ENCODE peak calls at places on chromosome 13, in ten cellular contexts. One of them, this sample, is unnamed.

GRCh38 chr13:19810151-19810550 is 27.4 kb upstream of the PSPC1 start:
- DNase-seq in left ventricle myocardium inferior: no peak
- DNase-seq in cardiac fibroblast: no peak
- DNase-seq in WTC11: no peak
- DNase-seq in HL-60: no peak
- DNase-seq in mesothelial cell of epicardium: no peak
- DNase-seq in psoas muscle: no peak
- DNase-seq in heart right ventricle: no peak
- DNase-seq in AG09319: no peak
- DNase-seq in GM23338: no peak
- DNase-seq in this sample: no peak

GRCh38 chr13:113883314-113883811 is 19.5 kb upstream of the GAS6 start:
- DNase-seq in left ventricle myocardium inferior: no peak
- DNase-seq in cardiac fibroblast: no peak
- DNase-seq in WTC11: no peak
- DNase-seq in HL-60: no peak
- DNase-seq in mesothelial cell of epicardium: no peak
- DNase-seq in psoas muscle: no peak
- DNase-seq in heart right ventricle: no peak
- DNase-seq in AG09319: no peak
- DNase-seq in GM23338: no peak
- DNase-seq in this sample: no peak

GRCh38 chr13:40653558-40654318 is 12.7 kb downstream of the FOXO1 start:
- DNase-seq in left ventricle myocardium inferior: no peak
- DNase-seq in cardiac fibroblast: peak; percentile 31
- DNase-seq in WTC11: no peak
- DNase-seq in HL-60: no peak
- DNase-seq in mesothelial cell of epicardium: no peak
- DNase-seq in psoas muscle: no peak
- DNase-seq in heart right ventricle: no peak
- DNase-seq in AG09319: no peak
- DNase-seq in GM23338: peak; percentile 72
- DNase-seq in this sample: no peak

GRCh38 chr13:39815345-39816111 is 160.1 kb downstream of the COG6 start:
- DNase-seq in left ventricle myocardium inferior: no peak
- DNase-seq in cardiac fibroblast: peak; percentile 44
- DNase-seq in WTC11: no peak
- DNase-seq in HL-60: no peak
- DNase-seq in mesothelial cell of epicardium: no peak
- DNase-seq in psoas muscle: no peak
- DNase-seq in heart right ventricle: no peak
- DNase-seq in AG09319: no peak
- DNase-seq in GM23338: no peak
- DNase-seq in this sample: no peak

GRCh38 chr13:95182570-95183285 is 118.5 kb downstream of the ABCC4 start:
- DNase-seq in left ventricle myocardium inferior: no peak
- DNase-seq in cardiac fibroblast: no peak
- DNase-seq in WTC11: no peak
- DNase-seq in HL-60: no peak
- DNase-seq in mesothelial cell of epicardium: no peak
- DNase-seq in psoas muscle: no peak
- DNase-seq in heart right ventricle: no peak
- DNase-seq in AG09319: no peak
- DNase-seq in GM23338: no peak
- DNase-seq in this sample: no peak

GRCh38 chr13:33633701-33634525 is 184.0 kb upstream of the RFC3 start:
- DNase-seq in left ventricle myocardium inferior: no peak
- DNase-seq in cardiac fibroblast: peak; percentile 48
- DNase-seq in WTC11: no peak
- DNase-seq in HL-60: no peak
- DNase-seq in mesothelial cell of epicardium: no peak
- DNase-seq in psoas muscle: no peak
- DNase-seq in heart right ventricle: no peak
- DNase-seq in AG09319: no peak
- DNase-seq in GM23338: no peak
- DNase-seq in this sample: no peak

GRCh38 chr13:51861728-51862300 is at the start of gene CCDC70:
- DNase-seq in left ventricle myocardium inferior: no peak
- DNase-seq in cardiac fibroblast: peak; percentile 43
- DNase-seq in WTC11: no peak
- DNase-seq in HL-60: no peak
- DNase-seq in mesothelial cell of epicardium: no peak
- DNase-seq in psoas muscle: no peak
- DNase-seq in heart right ventricle: no peak
- DNase-seq in AG09319: no peak
- DNase-seq in GM23338: no peak
- DNase-seq in this sample: no peak

GRCh38 chr13:56752630-56753029 is 388.1 kb upstream of the PRR20A start:
- DNase-seq in left ventricle myocardium inferior: no peak
- DNase-seq in cardiac fibroblast: no peak
- DNase-seq in WTC11: no peak
- DNase-seq in HL-60: no peak
- DNase-seq in mesothelial cell of epicardium: no peak
- DNase-seq in psoas muscle: no peak
- DNase-seq in heart right ventricle: no peak
- DNase-seq in AG09319: no peak
- DNase-seq in GM23338: peak; percentile 54
- DNase-seq in this sample: no peak

GRCh38 chr13:101949681-101950080 is 452.2 kb downstream of the FGF14 start:
- DNase-seq in left ventricle myocardium inferior: no peak
- DNase-seq in cardiac fibroblast: no peak
- DNase-seq in WTC11: no peak
- DNase-seq in HL-60: no peak
- DNase-seq in mesothelial cell of epicardium: no peak
- DNase-seq in psoas muscle: no peak
- DNase-seq in heart right ventricle: no peak
- DNase-seq in AG09319: no peak
- DNase-seq in GM23338: no peak
- DNase-seq in this sample: no peak

GRCh38 chr13:37526710-37527446 is 71.7 kb downstream of the POSTN start:
- DNase-seq in left ventricle myocardium inferior: no peak
- DNase-seq in cardiac fibroblast: peak; percentile 92
- DNase-seq in WTC11: no peak
- DNase-seq in HL-60: no peak
- DNase-seq in mesothelial cell of epicardium: no peak
- DNase-seq in psoas muscle: no peak
- DNase-seq in heart right ventricle: no peak
- DNase-seq in AG09319: peak; percentile 82
- DNase-seq in GM23338: no peak
- DNase-seq in this sample: no peak

GRCh38 chr13:89027694-89028306 is 1356.6 kb downstream of the SLITRK5 start:
- DNase-seq in left ventricle myocardium inferior: no peak
- DNase-seq in cardiac fibroblast: no peak
- DNase-seq in WTC11: no peak
- DNase-seq in HL-60: no peak
- DNase-seq in mesothelial cell of epicardium: no peak
- DNase-seq in psoas muscle: no peak
- DNase-seq in heart right ventricle: no peak
- DNase-seq in AG09319: no peak
- DNase-seq in GM23338: no peak
- DNase-seq in this sample: no peak

GRCh38 chr13:35283856-35284255 is 192.6 kb downstream of the MAB21L1 start:
- DNase-seq in left ventricle myocardium inferior: no peak
- DNase-seq in cardiac fibroblast: peak; percentile 67
- DNase-seq in WTC11: no peak
- DNase-seq in HL-60: no peak
- DNase-seq in mesothelial cell of epicardium: no peak
- DNase-seq in psoas muscle: no peak
- DNase-seq in heart right ventricle: no peak
- DNase-seq in AG09319: no peak
- DNase-seq in GM23338: no peak
- DNase-seq in this sample: no peak

GRCh38 chr13:25217023-25217909 is 45.2 kb upstream of the AMER2 start:
- DNase-seq in left ventricle myocardium inferior: no peak
- DNase-seq in cardiac fibroblast: peak; percentile 65
- DNase-seq in WTC11: no peak
- DNase-seq in HL-60: no peak
- DNase-seq in mesothelial cell of epicardium: no peak
- DNase-seq in psoas muscle: no peak
- DNase-seq in heart right ventricle: no peak
- DNase-seq in AG09319: no peak
- DNase-seq in GM23338: no peak
- DNase-seq in this sample: no peak

GRCh38 chr13:74040200-74040599 is 94.0 kb downstream of the KLF12 start:
- DNase-seq in left ventricle myocardium inferior: peak; percentile 46
- DNase-seq in cardiac fibroblast: peak; percentile 32
- DNase-seq in WTC11: peak; percentile 87
- DNase-seq in HL-60: no peak
- DNase-seq in mesothelial cell of epicardium: peak; percentile 51
- DNase-seq in psoas muscle: peak; percentile 57
- DNase-seq in heart right ventricle: peak; percentile 33
- DNase-seq in AG09319: no peak
- DNase-seq in GM23338: peak; percentile 91
- DNase-seq in this sample: peak; percentile 57

GRCh38 chr13:59312776-59313175 is 851.0 kb downstream of the DIAPH3 start:
- DNase-seq in left ventricle myocardium inferior: no peak
- DNase-seq in cardiac fibroblast: no peak
- DNase-seq in WTC11: no peak
- DNase-seq in HL-60: no peak
- DNase-seq in mesothelial cell of epicardium: no peak
- DNase-seq in psoas muscle: no peak
- DNase-seq in heart right ventricle: no peak
- DNase-seq in AG09319: no peak
- DNase-seq in GM23338: no peak
- DNase-seq in this sample: no peak

GRCh38 chr13:33471182-33471581 is 185.6 kb upstream of the STARD13 start:
- DNase-seq in left ventricle myocardium inferior: no peak
- DNase-seq in cardiac fibroblast: no peak
- DNase-seq in WTC11: no peak
- DNase-seq in HL-60: no peak
- DNase-seq in mesothelial cell of epicardium: no peak
- DNase-seq in psoas muscle: no peak
- DNase-seq in heart right ventricle: no peak
- DNase-seq in AG09319: no peak
- DNase-seq in GM23338: no peak
- DNase-seq in this sample: no peak

GRCh38 chr13:49418206-49418605 is 25.7 kb downstream of the CAB39L start:
- DNase-seq in left ventricle myocardium inferior: no peak
- DNase-seq in cardiac fibroblast: no peak
- DNase-seq in WTC11: no peak
- DNase-seq in HL-60: no peak
- DNase-seq in mesothelial cell of epicardium: no peak
- DNase-seq in psoas muscle: no peak
- DNase-seq in heart right ventricle: no peak
- DNase-seq in AG09319: no peak
- DNase-seq in GM23338: no peak
- DNase-seq in this sample: no peak

GRCh38 chr13:49421391-49421790 is 22.5 kb downstream of the CAB39L start:
- DNase-seq in left ventricle myocardium inferior: no peak
- DNase-seq in cardiac fibroblast: no peak
- DNase-seq in WTC11: peak; percentile 62
- DNase-seq in HL-60: no peak
- DNase-seq in mesothelial cell of epicardium: no peak
- DNase-seq in psoas muscle: no peak
- DNase-seq in heart right ventricle: no peak
- DNase-seq in AG09319: no peak
- DNase-seq in GM23338: peak; percentile 74
- DNase-seq in this sample: no peak

GRCh38 chr13:49419292-49419691 is 24.6 kb downstream of the CAB39L start:
- DNase-seq in left ventricle myocardium inferior: no peak
- DNase-seq in cardiac fibroblast: peak; percentile 44
- DNase-seq in WTC11: no peak
- DNase-seq in HL-60: no peak
- DNase-seq in mesothelial cell of epicardium: no peak
- DNase-seq in psoas muscle: no peak
- DNase-seq in heart right ventricle: no peak
- DNase-seq in AG09319: no peak
- DNase-seq in GM23338: no peak
- DNase-seq in this sample: no peak
- TF ChIP-seq CTCF in left ventricle myocardium inferior: no peak
- TF ChIP-seq CTCF in cardiac fibroblast: no peak
- TF ChIP-seq CTCF in WTC11: no peak
- TF ChIP-seq CTCF in HL-60: no peak
- TF ChIP-seq CTCF in mesothelial cell of epicardium: no peak
- TF ChIP-seq CTCF in psoas muscle: no peak
- TF ChIP-seq CTCF in heart right ventricle: no peak
- TF ChIP-seq CTCF in AG09319: no peak
- TF ChIP-seq CTCF in GM23338: no peak
- TF ChIP-seq CTCF in this sample: no peak

GRCh38 chr13:30796132-30796832 is 60.9 kb downstream of the ALOX5AP start:
- DNase-seq in left ventricle myocardium inferior: no peak
- DNase-seq in cardiac fibroblast: peak; percentile 80
- DNase-seq in WTC11: no peak
- DNase-seq in HL-60: no peak
- DNase-seq in mesothelial cell of epicardium: no peak
- DNase-seq in psoas muscle: no peak
- DNase-seq in heart right ventricle: no peak
- DNase-seq in AG09319: peak; percentile 8
- DNase-seq in GM23338: no peak
- DNase-seq in this sample: no peak
- TF ChIP-seq CTCF in left ventricle myocardium inferior: no peak
- TF ChIP-seq CTCF in cardiac fibroblast: no peak
- TF ChIP-seq CTCF in WTC11: no peak
- TF ChIP-seq CTCF in HL-60: no peak
- TF ChIP-seq CTCF in mesothelial cell of epicardium: no peak
- TF ChIP-seq CTCF in psoas muscle: no peak
- TF ChIP-seq CTCF in heart right ventricle: no peak
- TF ChIP-seq CTCF in AG09319: no peak
- TF ChIP-seq CTCF in GM23338: no peak
- TF ChIP-seq CTCF in this sample: no peak

GRCh38 chr13:60379837-60380236 is 17.2 kb upstream of the TDRD3 start:
- DNase-seq in left ventricle myocardium inferior: no peak
- DNase-seq in cardiac fibroblast: no peak
- DNase-seq in WTC11: no peak
- DNase-seq in HL-60: no peak
- DNase-seq in mesothelial cell of epicardium: no peak
- DNase-seq in psoas muscle: no peak
- DNase-seq in heart right ventricle: no peak
- DNase-seq in AG09319: no peak
- DNase-seq in GM23338: peak; percentile 36
- DNase-seq in this sample: no peak
- TF ChIP-seq CTCF in left ventricle myocardium inferior: no peak
- TF ChIP-seq CTCF in cardiac fibroblast: no peak
- TF ChIP-seq CTCF in WTC11: peak; percentile 33
- TF ChIP-seq CTCF in HL-60: no peak
- TF ChIP-seq CTCF in mesothelial cell of epicardium: no peak
- TF ChIP-seq CTCF in psoas muscle: no peak
- TF ChIP-seq CTCF in heart right ventricle: no peak
- TF ChIP-seq CTCF in AG09319: no peak
- TF ChIP-seq CTCF in GM23338: peak; percentile 48
- TF ChIP-seq CTCF in this sample: no peak

DNA sequence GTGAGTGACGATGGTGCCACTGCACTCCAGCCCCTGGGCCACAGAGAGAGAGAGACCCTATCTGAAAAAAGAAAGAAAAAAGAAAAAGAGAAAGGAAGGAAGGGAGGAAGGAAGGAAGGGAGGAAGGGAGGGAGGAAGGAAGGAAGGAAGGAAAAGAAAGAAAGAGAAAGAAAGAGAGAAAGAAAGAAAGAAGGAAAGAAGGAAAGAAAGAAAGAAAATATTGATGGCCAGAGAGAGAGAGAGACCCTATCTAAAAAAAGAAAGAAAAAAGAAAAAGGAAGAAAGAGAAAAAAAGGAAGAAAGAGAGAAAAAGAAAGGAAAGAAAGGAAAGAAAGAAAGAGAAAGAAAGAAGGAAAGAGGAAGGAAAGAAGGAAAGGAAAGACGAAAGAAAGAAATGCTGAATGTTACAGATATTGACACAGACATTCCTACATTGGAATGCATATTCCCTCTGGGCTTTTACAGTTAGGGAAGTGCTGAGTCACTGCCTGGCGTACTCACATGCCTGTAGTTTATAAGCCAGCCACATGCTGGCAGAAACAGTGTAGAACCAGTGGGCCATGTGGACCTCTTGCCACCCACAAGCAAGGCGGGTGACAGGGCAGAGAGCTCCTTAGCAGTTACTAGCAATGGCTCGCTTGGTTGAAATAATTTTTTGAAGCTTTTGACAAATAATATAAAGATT is 34.6 kb upstream of the SLC46A3 start:
- DNase-seq in left ventricle myocardium inferior: peak; percentile 21
- DNase-seq in cardiac fibroblast: peak; percentile 96
- DNase-seq in WTC11: peak; percentile 36
- DNase-seq in HL-60: no peak
- DNase-seq in mesothelial cell of epicardium: no peak
- DNase-seq in psoas muscle: no peak
- DNase-seq in heart right ventricle: peak; percentile 21
- DNase-seq in AG09319: peak; percentile 79
- DNase-seq in GM23338: peak; percentile 86
- DNase-seq in this sample: no peak
- TF ChIP-seq CTCF in left ventricle myocardium inferior: peak; percentile 24
- TF ChIP-seq CTCF in cardiac fibroblast: no peak
- TF ChIP-seq CTCF in WTC11: no peak
- TF ChIP-seq CTCF in HL-60: no peak
- TF ChIP-seq CTCF in mesothelial cell of epicardium: no peak
- TF ChIP-seq CTCF in psoas muscle: no peak
- TF ChIP-seq CTCF in heart right ventricle: no peak
- TF ChIP-seq CTCF in AG09319: peak; percentile 15
- TF ChIP-seq CTCF in GM23338: no peak
- TF ChIP-seq CTCF in this sample: no peak

This sample was measured in nephron progenitor cell.